ENCODE peak calls at places on chromosomes 1 and 21, in eight cellular contexts. A is stomach; N is CD4-positive, alpha-beta memory T cell; B is CD8-positive, alpha-beta T cell; K is lower lobe of right lung; Z is MM.1S; L is colonic mucosa; F is psoas muscle. Q is an unnamed sample.

GRCh38 chr1:228873714-228874113 is 138.4 kb downstream of the RHOU start:
- DNase-seq in K (no peak), B (no peak), N (no peak), L (peak; percentile 4), A (no peak), F (no peak), Z (no peak), Q (no peak)

GRCh38 chr1:165857046-165857801 is 29.8 kb downstream of the UCK2 start:
- DNase-seq in N (no peak), L (peak; percentile 28), A (no peak), F (peak; percentile 24), Z (no peak), K (no peak), B (no peak), Q (no peak)

GRCh38 chr1:229156819-229157218 is 114.1 kb upstream of the RAB4A start:
- DNase-seq in L (no peak), K (no peak), F (no peak), Z (no peak), A (no peak), N (no peak), B (no peak), Q (peak; percentile 60)

GRCh38 chr1:47856994-47857393 is 140.2 kb downstream of the TRABD2B start:
- DNase-seq in K (no peak), N (no peak), L (no peak), F (no peak), Z (no peak), B (no peak), A (no peak), Q (no peak)

GRCh38 chr1:65255088-65256050 is 54.0 kb upstream of the DNAJC6 start:
- DNase-seq in K (no peak), L (no peak), F (no peak), B (no peak), A (no peak), N (no peak), Z (no peak), Q (no peak)

GRCh38 chr1:169475806-169476205 is 9.9 kb downstream of the SLC19A2 start:
- DNase-seq in Z (no peak), L (no peak), F (no peak), B (no peak), A (no peak), N (no peak), K (no peak), Q (no peak)

GRCh38 chr1:227779021-227779441 is 36.4 kb upstream of the PRSS38 start:
- DNase-seq in N (no peak), F (no peak), K (no peak), A (no peak), B (no peak), L (no peak), Z (no peak), Q (no peak)

GRCh38 chr1:39110325-39110851 is 84.2 kb downstream of the NDUFS5 start:
- DNase-seq in F (no peak), B (no peak), L (no peak), N (no peak), A (no peak), K (no peak), Z (no peak), Q (no peak)

GRCh38 chr1:94060720-94061119 is 60.2 kb downstream of the ABCA4 start:
- DNase-seq in Z (no peak), K (no peak), B (no peak), F (no peak), N (no peak), A (no peak), L (no peak), Q (no peak)

GRCh38 chr1:59020151-59020997 is 236.5 kb upstream of the JUN start:
- DNase-seq in F (peak; percentile 58), K (peak; percentile 54), B (peak; percentile 23), N (peak; percentile 52), A (peak; percentile 56), L (peak; percentile 62), Z (peak; percentile 94), Q (peak; percentile 60)

GRCh38 chr1:58570094-58570493 is 7.0 kb downstream of the TACSTD2 start:
- DNase-seq in N (no peak), K (no peak), L (no peak), A (no peak), B (no peak), F (no peak), Z (no peak), Q (no peak)

GRCh38 chr1:81664341-81664740 is 136.4 kb upstream of the ADGRL2 start:
- DNase-seq in A (no peak), B (no peak), K (no peak), N (no peak), L (no peak), Z (no peak), F (no peak), Q (no peak)

GRCh38 chr1:230879781-230880180 is 11.5 kb upstream of the C1orf198 start:
- DNase-seq in L (no peak), A (no peak), K (no peak), B (no peak), F (no peak), N (no peak), Z (no peak), Q (no peak)

GRCh38 chr21:31946236-31946635 is 73.4 kb downstream of the HUNK start:
- DNase-seq in K (no peak), L (no peak), F (no peak), Z (no peak), B (no peak), N (no peak), A (no peak), Q (no peak)

GRCh38 chr1:202565890-202566289 is 144.4 kb downstream of the SYT2 start:
- DNase-seq in N (no peak), L (no peak), Z (peak; percentile 90), K (no peak), B (no peak), A (no peak), F (no peak), Q (no peak)

GRCh38 chr21:45299864-45300785 is 12.4 kb upstream of the POFUT2 start:
- DNase-seq in A (no peak), K (peak; percentile 32), L (no peak), F (no peak), Z (no peak), B (no peak), N (no peak), Q (peak; percentile 12)

GRCh38 chr1:156680056-156680455 is 2.8 kb upstream of the NES start:
- DNase-seq in B (no peak), K (no peak), N (no peak), F (no peak), L (no peak), A (no peak), Z (no peak), Q (no peak)

GRCh38 chr1:243710467-243710866 is 139.6 kb downstream of the AKT3 start:
- DNase-seq in F (no peak), N (no peak), Z (no peak), L (no peak), K (no peak), B (no peak), A (no peak), Q (no peak)

GRCh38 chr1:115833806-115834205 is 7.1 kb downstream of the NHLH2 start:
- DNase-seq in B (no peak), F (no peak), N (no peak), K (no peak), Z (no peak), A (no peak), L (no peak), Q (no peak)

GRCh38 chr1:12593621-12594066 is 24.4 kb downstream of the DHRS3 start:
- DNase-seq in Z (no peak), L (peak; percentile 47), F (peak; percentile 68), N (no peak), A (no peak), B (no peak), K (no peak), Q (no peak)

GRCh38 chr21:39136711-39137110 is 46.5 kb downstream of the PSMG1 start:
- DNase-seq in B (no peak), A (no peak), K (no peak), Z (no peak), N (no peak), F (no peak), L (no peak), Q (no peak)

DNA sequence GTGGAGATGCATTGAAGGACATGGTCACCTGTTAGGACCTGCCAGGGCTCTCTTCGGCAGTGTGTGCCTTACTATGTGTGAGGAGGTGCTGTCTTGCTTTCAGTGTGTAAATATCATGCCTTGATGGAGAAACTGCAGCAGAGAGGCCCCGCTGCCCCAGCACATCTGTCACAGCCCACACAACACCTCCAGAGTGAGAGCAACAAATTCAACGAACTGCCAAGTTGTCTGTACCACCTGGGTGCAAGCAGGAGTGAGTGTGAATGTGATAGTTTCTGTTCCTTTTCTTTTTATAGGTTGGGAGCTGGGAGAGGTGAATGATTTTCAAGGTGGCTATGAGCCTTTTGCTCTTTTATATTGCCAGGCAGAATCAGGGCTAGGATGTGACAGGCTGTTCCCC is 114.6 kb upstream of the KIAA0040 start:
- DNase-seq in B (no peak), F (no peak), N (no peak), L (no peak), Z (peak; percentile 53), A (no peak), K (no peak), Q (no peak)
- H3K4me1 ChIP-seq in B (no peaks in the 10 kb centered on the region), F (no peaks in the 10 kb centered on the region), N (no peaks in the 10 kb centered on the region), L (no peaks in the 10 kb centered on the region), Z (peaks cover 20% of the 10 kb centered on the region), A (no peaks in the 10 kb centered on the region), K (no peaks in the 10 kb centered on the region), Q (no peaks in the 10 kb centered on the region)

DNA sequence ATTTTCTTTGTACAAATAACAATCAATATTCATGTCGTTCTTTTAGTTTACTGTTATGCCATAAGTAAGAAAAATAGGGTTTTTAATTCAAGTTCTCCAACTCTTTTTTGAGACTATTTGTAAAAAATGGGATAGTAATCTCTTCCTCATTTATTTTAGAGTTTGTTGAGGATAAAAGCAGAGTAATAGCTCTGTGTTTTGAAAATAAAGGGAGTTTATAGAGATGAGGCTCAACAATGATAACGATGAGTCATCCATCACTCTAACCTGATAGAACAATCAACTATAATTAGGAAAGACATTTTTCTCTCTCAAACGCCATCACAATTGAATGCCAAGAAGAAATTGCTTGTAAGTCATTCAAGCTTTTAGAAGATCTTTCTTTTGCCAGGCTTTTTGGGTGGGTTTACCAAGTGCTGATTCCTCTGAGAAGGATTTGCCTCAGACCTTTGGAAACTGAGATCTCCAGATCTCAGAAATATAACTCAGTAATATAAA is 553 bp downstream of the CD84 start:
- DNase-seq in A (no peak), B (no peak), F (no peak), N (no peak), Z (no peak), K (no peak), L (no peak), Q (no peak)
- H3K4me3 ChIP-seq in A (peak overlapping the region; percentile 2), B (peak overlapping the region; percentile 50), F (peak overlapping the region; percentile 35), N (peak overlapping the region; percentile 80), Z (no peak overlapping the region), K (peak overlapping the region; percentile 34), L (peak overlapping the region; percentile 6), Q (no peak overlapping the region)

GRCh38 chr1:5892370-5892769 is 99.9 kb downstream of the NPHP4 start:
- DNase-seq in Z (no peak), L (no peak), A (no peak), K (peak; percentile 34), N (no peak), B (no peak), F (no peak), Q (no peak)
- H3K4me1 ChIP-seq in Z (no peaks in the 10 kb centered on the region), L (no peaks in the 10 kb centered on the region), A (no peaks in the 10 kb centered on the region), K (no peaks in the 10 kb centered on the region), N (no peaks in the 10 kb centered on the region), B (no peaks in the 10 kb centered on the region), F (no peaks in the 10 kb centered on the region), Q (no peaks in the 10 kb centered on the region)

DNA sequence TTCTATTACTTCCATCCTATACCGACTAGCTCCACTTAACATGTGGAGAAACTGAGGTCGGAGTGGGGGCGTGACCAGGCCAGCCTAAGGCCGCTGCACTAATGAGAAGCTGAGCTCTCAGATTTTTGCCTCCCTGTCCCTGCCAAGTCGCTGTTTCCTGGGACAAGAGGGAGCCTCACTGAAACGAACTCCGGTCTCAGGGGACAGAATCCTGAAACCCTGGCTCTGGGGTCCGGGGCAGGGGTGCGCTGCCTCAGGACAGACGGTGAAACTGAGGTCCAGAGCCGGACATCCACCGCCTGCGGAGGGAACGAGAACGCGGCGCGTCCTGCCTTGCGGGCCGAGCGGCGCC is 219 bp upstream of the GPX7 start:
- DNase-seq in A (no peak), N (no peak), L (peak; percentile 20), B (no peak), K (no peak), Z (no peak), F (no peak), Q (no peak)
- H3K4me3 ChIP-seq in A (peak overlapping the region; percentile 63), N (peak overlapping the region; percentile 53), L (peak overlapping the region; percentile 61), B (peak overlapping the region; percentile 64), K (peak overlapping the region; percentile 66), Z (peak overlapping the region; percentile 54), F (peak overlapping the region; percentile 68), Q (peak overlapping the region; percentile 26)